ENCODE peak calls at places on chromosomes 1 and 21, in seven cellular contexts. U is activated T-cell treated with anti-CD3 and anti-CD28 coated beads for 4 hours; K is T-helper 17 cell; A is D341Med; Y is EL; F is activated CD4-positive, alpha-beta T cell treated with anti-CD3 and anti-CD28 coated beads for 36 hours; P is AG09319. T is an unnamed sample.

GRCh38 chr1:9078035-9078948 is 8.9 kb upstream of the SLC2A5 start:
- DNase-seq in P (no peak), Y (peak; percentile 71), K (no peak), A (no peak), U (no peak), F (no peak), T (peak; percentile 2)

GRCh38 chr1:199273837-199274379 is 635.1 kb downstream of the PTPRC start:
- DNase-seq in Y (peak; percentile 63), K (no peak), U (no peak), F (no peak), P (no peak), A (no peak), T (no peak)

GRCh38 chr1:36761073-36761472 is 273.2 kb downstream of the GRIK3 start:
- DNase-seq in A (no peak), P (no peak), F (no peak), K (no peak), Y (no peak), U (no peak), T (no peak)

GRCh38 chr1:42046772-42047552 is 106.2 kb upstream of the GUCA2B start:
- DNase-seq in P (no peak), K (no peak), F (no peak), Y (no peak), A (no peak), U (no peak), T (no peak)

GRCh38 chr1:168320805-168321577 is 40.3 kb downstream of the TBX19 start:
- DNase-seq in U (no peak), A (no peak), K (no peak), Y (peak; percentile 88), P (no peak), F (peak; percentile 38), T (no peak)

GRCh38 chr21:15121655-15122120 is 56.9 kb upstream of the NRIP1 start:
- DNase-seq in P (no peak), A (no peak), U (no peak), Y (no peak), K (no peak), F (no peak), T (no peak)

GRCh38 chr1:44696789-44697188 is 22.3 kb downstream of the ARMH1 start:
- DNase-seq in F (peak; percentile 71), P (no peak), K (no peak), U (no peak), Y (no peak), A (no peak), T (no peak)

GRCh38 chr1:76951185-76951584 is 83.9 kb downstream of the ST6GALNAC5 start:
- DNase-seq in U (no peak), P (no peak), F (no peak), A (no peak), Y (peak; percentile 59), K (no peak), T (no peak)

T was measured in stimulated activated CD4-positive, alpha-beta T cell treated with anti-CD3 and anti-CD28 coated beads, Interleukin-2, amount 100 ng/mL, for 48 hours.